ENCODE peak calls at places on chromosomes 3 and 15, in six cellular contexts. Z is A549, L is hepatocyte, V is thoracic aorta, N is cardiac muscle cell, G is GM12878. D is an unnamed sample.

GRCh38 chr15:66167854-66168253 is 85.7 kb downstream of the MEGF11 start:
- DNase-seq in L (no peak), V (no peak), G (no peak), Z (no peak), N (no peak), D (no peak)

GRCh38 chr3:132669256-132669777 is 9.2 kb downstream of the UBA5 start:
- DNase-seq in V (no peak), G (no peak), L (no peak), Z (no peak), N (no peak), D (no peak)

GRCh38 chr15:59298255-59298856 is 74.3 kb downstream of the MYO1E start:
- DNase-seq in G (peak), N (no peak), L (no peak), V (no peak), Z (no peak), D (no peak)

GRCh38 chr3:77525283-77525682 is 485.4 kb downstream of the ROBO2 start:
- DNase-seq in V (no peak), Z (no peak), G (no peak), L (no peak), N (no peak), D (no peak)

GRCh38 chr15:43249236-43249635 is 17.5 kb downstream of the TGM5 start:
- DNase-seq in Z (no peak), V (no peak), G (no peak), L (no peak), N (no peak), D (no peak)

GRCh38 chr15:37823601-37824275 is 110.7 kb upstream of the TMCO5A start:
- DNase-seq in V (no peak), Z (no peak), G (no peak), N (no peak), L (no peak), D (peak)

GRCh38 chr3:126084667-126085180 is 800 bp upstream of the SLC41A3 start:
- DNase-seq in L (no peak), N (no peak), G (no peak), Z (no peak), V (no peak), D (no peak)

GRCh38 chr15:88982304-88982945 is 69.2 kb upstream of the MFGE8 start:
- DNase-seq in V (peak), Z (peak), L (peak), N (no peak), G (peak), D (no peak)

GRCh38 chr15:32994810-32995424 is 199.6 kb downstream of the FMN1 start:
- DNase-seq in Z (peak), L (peak), G (no peak), N (peak), V (no peak), D (peak)

GRCh38 chr3:49358217-49358883 is at the start of gene GPX1:
- DNase-seq in Z (peak), V (peak), N (peak), G (peak), L (peak), D (peak)

GRCh38 chr3:82520846-82521245 is 759.4 kb upstream of the GBE1 start:
- DNase-seq in N (no peak), Z (no peak), G (peak), V (no peak), L (no peak), D (no peak)

GRCh38 chr3:162353414-162353813 is 856.8 kb downstream of the OTOL1 start:
- DNase-seq in N (no peak), L (no peak), Z (no peak), V (no peak), G (no peak), D (no peak)

GRCh38 chr15:70376031-70376928 is 278.6 kb upstream of the TLE3 start:
- DNase-seq in V (no peak), L (no peak), Z (no peak), G (no peak), N (no peak), D (peak)

GRCh38 chr3:119352235-119352634 is 58.1 kb downstream of the ARHGAP31 start:
- DNase-seq in G (peak), V (no peak), N (no peak), Z (no peak), L (no peak), D (no peak)

GRCh38 chr3:62373215-62373614 is at the start of gene FEZF2:
- DNase-seq in L (no peak), V (no peak), N (no peak), Z (no peak), G (no peak), D (peak)

GRCh38 chr3:114451561-114452018 is 157.8 kb downstream of the TIGIT start:
- DNase-seq in L (no peak), V (no peak), Z (no peak), N (no peak), G (no peak), D (no peak)

GRCh38 chr3:94694894-94695293 is 632.0 kb downstream of the NSUN3 start:
- DNase-seq in Z (no peak), G (no peak), V (no peak), L (peak), N (no peak), D (no peak)

GRCh38 chr3:94694001-94694400 is 631.1 kb downstream of the NSUN3 start:
- DNase-seq in V (no peak), N (no peak), Z (no peak), G (no peak), L (no peak), D (no peak)
- H3K27ac ChIP-seq in V (no peak), N (no peak), Z (no peak), G (no peak), L (no peak), D (no peak)

GRCh38 chr3:15300318-15301078 is 31.9 kb downstream of the SH3BP5 start:
- DNase-seq in L (no peak), Z (peak), G (no peak), N (no peak), V (peak), D (no peak)
- H3K27ac ChIP-seq in L (no peak), Z (no peak), G (no peak), N (no peak), V (no peak), D (no peak)

GRCh38 chr15:29568840-29569532 is 253.3 kb downstream of the TJP1 start:
- DNase-seq in L (peak), V (no peak), G (no peak), Z (peak), N (peak), D (peak)

GRCh38 chr15:29570121-29570930 is 251.9 kb downstream of the TJP1 start:
- DNase-seq in G (no peak), Z (peak), V (no peak), N (peak), L (peak), D (peak)

GRCh38 chr15:29571728-29572454 is 250.4 kb downstream of the TJP1 start:
- DNase-seq in L (peak), N (peak), V (no peak), Z (peak), G (no peak), D (peak)

GRCh38 chr15:29569533-29570092 is 252.7 kb downstream of the TJP1 start:
- DNase-seq in G (no peak), Z (no peak), N (peak), V (no peak), L (no peak), D (peak)

GRCh38 chr15:29570931-29571727 is 251.1 kb downstream of the TJP1 start:
- DNase-seq in L (peak), G (no peak), V (no peak), N (peak), Z (peak), D (peak)
- H3K27ac ChIP-seq in L (no peak), G (no peak), V (no peak), N (no peak), Z (no peak), D (no peak)

DNA sequence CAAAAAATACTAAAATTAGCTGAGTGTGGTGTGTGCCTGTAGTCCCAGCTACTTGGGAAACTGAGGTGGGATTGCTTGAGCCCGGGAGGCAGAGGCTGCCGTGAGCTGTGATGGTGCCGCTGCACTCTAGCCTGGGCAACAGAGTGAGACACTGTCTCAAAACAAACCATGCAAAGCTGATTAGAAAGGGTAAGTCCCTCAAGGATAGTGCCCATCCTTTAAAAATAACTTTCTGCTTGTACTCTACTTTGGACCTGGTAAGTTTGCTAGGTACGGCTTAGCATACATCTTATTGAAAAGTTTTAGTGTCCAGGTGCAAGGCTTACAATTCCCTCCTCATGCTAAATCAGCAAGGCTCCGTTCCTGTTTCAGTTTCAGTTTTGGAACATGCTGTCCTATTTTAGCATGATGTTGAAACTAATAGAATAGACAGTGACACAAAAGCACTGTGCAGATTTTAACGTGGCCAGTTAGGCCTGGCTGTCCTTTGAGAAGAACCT is 21.4 kb downstream of the FEM1B start:
- DNase-seq in L (no peak), N (no peak), V (no peak), Z (no peak), G (peak), D (no peak)
- H3K27ac ChIP-seq in L (peak), N (no peak), V (peak), Z (no peak), G (peak), D (no peak)

GRCh38 chr15:62035256-62035908 is 24.9 kb downstream of the VPS13C start:
- DNase-seq in Z (no peak), N (no peak), V (no peak), L (no peak), G (no peak), D (no peak)
- H3K27ac ChIP-seq in Z (no peak), N (no peak), V (no peak), L (no peak), G (no peak), D (no peak)

DNA sequence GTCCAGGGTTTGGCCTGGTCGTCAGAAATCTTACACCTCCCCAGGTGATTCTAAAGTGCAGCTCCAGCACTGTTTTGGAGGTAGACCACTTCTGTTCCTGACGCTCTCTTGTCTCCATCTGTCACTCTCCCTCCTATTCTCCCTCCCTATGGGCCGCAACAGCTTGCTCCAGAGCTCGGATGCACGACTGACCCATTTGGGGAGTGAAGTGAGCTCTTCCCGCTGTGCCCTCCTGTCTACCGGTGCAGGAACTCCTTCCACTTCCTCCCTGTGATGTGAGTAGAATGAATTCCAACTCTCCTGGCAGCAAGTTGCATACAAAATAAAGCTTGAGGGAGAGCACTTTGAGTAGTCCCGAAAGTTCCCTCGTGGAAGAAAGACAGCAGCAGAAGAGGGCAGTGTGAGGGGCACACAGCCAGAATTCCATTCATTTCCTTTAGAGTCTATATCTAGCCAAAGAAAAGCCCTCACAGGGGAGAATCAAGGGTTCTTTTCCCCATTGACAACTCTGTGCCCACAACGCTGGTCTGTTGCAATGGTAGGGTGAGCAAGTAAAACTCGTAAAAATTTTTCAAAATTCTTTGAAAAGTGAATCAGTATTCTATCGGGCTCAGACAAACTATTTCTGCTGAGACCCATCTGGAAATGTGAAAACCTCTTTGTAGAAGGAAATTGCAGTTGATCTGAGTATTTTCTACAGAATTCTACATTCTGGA is 39.9 kb upstream of the BDH1 start:
- DNase-seq in N (no peak), G (no peak), L (no peak), V (no peak), Z (no peak), D (no peak)
- H3K27ac ChIP-seq in N (no peak), G (no peak), L (no peak), V (no peak), Z (no peak), D (no peak)

GRCh38 chr3:129305592-129306091 is 27.0 kb downstream of the HMCES start:
- DNase-seq in G (no peak), Z (no peak), L (peak), V (peak), N (peak), D (peak)
- H3K27ac ChIP-seq in G (peak), Z (no peak), L (peak), V (peak), N (peak), D (peak)

D was measured in GM23338.